ENCODE peak calls at places on chromosomes 1 and 21, in seven cellular contexts. U is thoracic aorta, B is right atrium auricular region, K is GM23338, S is kidney, N is body of pancreas, D is fibroblast of lung. O is an unnamed sample.

GRCh38 chr1:61076728-61077675 is 5.4 kb upstream of the NFIA start:
- DNase-seq in U (no peak), B (peak), K (peak), S (peak), N (peak), D (peak), O (peak)

GRCh38 chr21:31509108-31510017 is 150.1 kb upstream of the SOD1 start:
- DNase-seq in U (no peak), B (no peak), K (peak), S (no peak), N (no peak), D (no peak), O (no peak)

GRCh38 chr1:153306303-153307220 is 6.2 kb downstream of the PGLYRP3 start:
- DNase-seq in U (no peak), B (no peak), K (peak), S (no peak), N (no peak), D (no peak), O (no peak)

GRCh38 chr1:227469708-227470107 is 93.6 kb upstream of the ZNF678 start:
- DNase-seq in U (no peak), B (no peak), K (no peak), S (no peak), N (no peak), D (no peak), O (no peak)

GRCh38 chr1:41330588-41331545 is 30.4 kb upstream of the FOXO6 start:
- DNase-seq in U (no peak), B (no peak), K (peak), S (no peak), N (no peak), D (no peak), O (no peak)

GRCh38 chr21:35674895-35675470 is 385.3 kb downstream of the SETD4 start:
- DNase-seq in U (no peak), B (no peak), K (peak), S (no peak), N (peak), D (no peak), O (no peak)

GRCh38 chr1:243246916-243247315 is 8.2 kb downstream of the CEP170 start:
- DNase-seq in U (no peak), B (no peak), K (no peak), S (no peak), N (no peak), D (peak), O (no peak)

GRCh38 chr1:239854956-239855355 is 236.7 kb upstream of the FMN2 start:
- DNase-seq in U (no peak), B (no peak), K (no peak), S (no peak), N (no peak), D (no peak), O (no peak)

GRCh38 chr1:230696722-230697432 is 17.0 kb downstream of the AGT start:
- DNase-seq in U (no peak), B (no peak), K (no peak), S (no peak), N (no peak), D (peak), O (no peak)

GRCh38 chr1:44545961-44546360 is 128.3 kb downstream of the TMEM53 start:
- DNase-seq in U (no peak), B (no peak), K (no peak), S (no peak), N (no peak), D (no peak), O (no peak)

GRCh38 chr21:40511976-40512375 is 335.0 kb downstream of the DSCAM start:
- DNase-seq in U (no peak), B (no peak), K (no peak), S (no peak), N (no peak), D (no peak), O (no peak)

GRCh38 chr21:33123396-33124120 is 53.6 kb downstream of the OLIG1 start:
- DNase-seq in U (no peak), B (no peak), K (no peak), S (no peak), N (no peak), D (no peak), O (no peak)

GRCh38 chr21:37974081-37974480 is 57.8 kb upstream of the KCNJ6 start:
- DNase-seq in U (no peak), B (no peak), K (no peak), S (no peak), N (no peak), D (no peak), O (no peak)

GRCh38 chr1:79594121-79594698 is 587.7 kb upstream of the ADGRL4 start:
- DNase-seq in U (no peak), B (no peak), K (no peak), S (no peak), N (no peak), D (no peak), O (no peak)

GRCh38 chr1:150562384-150563339 is 13.5 kb downstream of the ADAMTSL4 start:
- DNase-seq in U (no peak), B (no peak), K (peak), S (no peak), N (no peak), D (no peak), O (no peak)

GRCh38 chr1:2640626-2641025 is 7.8 kb upstream of the MMEL1 start:
- DNase-seq in U (no peak), B (no peak), K (no peak), S (no peak), N (no peak), D (no peak), O (no peak)

GRCh38 chr1:24896176-24896575 is 33.9 kb downstream of the RUNX3 start:
- DNase-seq in U (no peak), B (no peak), K (no peak), S (no peak), N (no peak), D (no peak), O (no peak)

GRCh38 chr21:22575165-22575584 is 1577.0 kb downstream of the NCAM2 start:
- DNase-seq in U (no peak), B (no peak), K (peak), S (no peak), N (no peak), D (no peak), O (no peak)

GRCh38 chr1:165068716-165069115 is 287.8 kb downstream of the LMX1A start:
- DNase-seq in U (no peak), B (no peak), K (no peak), S (no peak), N (no peak), D (peak), O (peak)

GRCh38 chr1:108130812-108131211 is 69.3 kb downstream of the SLC25A24 start:
- DNase-seq in U (no peak), B (no peak), K (peak), S (no peak), N (no peak), D (no peak), O (no peak)

GRCh38 chr1:101002551-101002950 is 23.0 kb downstream of the DPH5 start:
- DNase-seq in U (no peak), B (no peak), K (peak), S (no peak), N (no peak), D (no peak), O (no peak)

GRCh38 chr1:236888903-236889302 is 93.8 kb downstream of the MTR start:
- DNase-seq in U (no peak), B (no peak), K (no peak), S (no peak), N (peak), D (no peak), O (no peak)

GRCh38 chr1:182684128-182684828 is at the start of gene RGS8:
- DNase-seq in U (no peak), B (no peak), K (peak), S (no peak), N (no peak), D (no peak), O (no peak)

GRCh38 chr1:44609412-44609767 is 64.9 kb downstream of the TMEM53 start:
- DNase-seq in U (no peak), B (peak), K (peak), S (peak), N (peak), D (peak), O (no peak)

GRCh38 chr1:223129229-223129851 is 13.7 kb downstream of the TLR5 start:
- DNase-seq in U (no peak), B (peak), K (peak), S (peak), N (peak), D (peak), O (no peak)

GRCh38 chr1:51928896-51929295 is 50.4 kb upstream of the NRDC start:
- DNase-seq in U (no peak), B (no peak), K (no peak), S (no peak), N (no peak), D (no peak), O (no peak)

GRCh38 chr1:52551476-52552235 is 1.2 kb downstream of the TUT4 start:
- DNase-seq in U (no peak), B (no peak), K (peak), S (no peak), N (no peak), D (peak), O (peak)

GRCh38 chr21:15741510-15741909 is 11.7 kb downstream of the USP25 start:
- DNase-seq in U (no peak), B (no peak), K (no peak), S (no peak), N (no peak), D (peak), O (no peak)

GRCh38 chr1:171141336-171142051 is 43.6 kb upstream of the FMO2 start:
- DNase-seq in U (no peak), B (peak), K (peak), S (peak), N (peak), D (peak), O (no peak)

GRCh38 chr1:84719477-84720274 is 29.4 kb upstream of the SSX2IP start:
- DNase-seq in U (no peak), B (no peak), K (no peak), S (no peak), N (no peak), D (no peak), O (no peak)

GRCh38 chr1:200409203-200409760 is 554 bp downstream of the ZNF281 start:
- DNase-seq in U (no peak), B (no peak), K (peak), S (peak), N (peak), D (no peak), O (no peak)

GRCh38 chr1:176033879-176034278 is 173.2 kb downstream of the COP1 start:
- DNase-seq in U (no peak), B (no peak), K (no peak), S (no peak), N (no peak), D (peak), O (no peak)

GRCh38 chr21:45590246-45590725 is 48.0 kb upstream of the SLC19A1 start:
- DNase-seq in U (no peak), B (no peak), K (peak), S (peak), N (peak), D (peak), O (no peak)

GRCh38 chr1:177656598-177656997 is 313.3 kb downstream of the SEC16B start:
- DNase-seq in U (no peak), B (no peak), K (no peak), S (no peak), N (no peak), D (no peak), O (no peak)

GRCh38 chr21:33281101-33281652 is 15.0 kb downstream of the IL10RB start:
- DNase-seq in U (no peak), B (no peak), K (no peak), S (no peak), N (no peak), D (no peak), O (no peak)

GRCh38 chr1:181134543-181135461 is 46.3 kb downstream of the IER5 start:
- DNase-seq in U (no peak), B (no peak), K (no peak), S (peak), N (peak), D (peak), O (no peak)

DNA sequence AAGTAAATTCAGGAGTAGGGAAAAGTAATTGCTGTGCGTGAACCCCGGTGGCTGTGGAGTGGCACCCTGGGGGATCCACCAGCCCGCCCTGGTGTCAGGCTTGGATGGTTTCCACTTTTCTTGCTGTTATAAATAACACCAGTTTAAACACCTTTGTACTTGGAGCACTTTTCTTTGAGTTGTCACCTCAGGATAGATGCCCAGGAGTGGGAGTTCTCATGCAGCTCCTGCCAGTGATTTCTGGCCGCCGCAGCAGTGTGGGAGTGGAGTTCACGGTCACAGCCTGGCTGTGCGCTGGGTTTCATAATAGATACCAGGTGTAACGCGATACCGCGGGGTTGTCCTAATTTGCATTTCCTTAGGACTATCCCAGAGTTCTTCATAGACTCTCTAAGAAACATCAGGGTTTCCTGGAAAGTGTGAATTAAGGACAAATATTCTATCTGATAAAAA is 12.8 kb upstream of the TMEM200B start:
- DNase-seq in U (no peak), B (no peak), K (peak), S (no peak), N (peak), D (no peak), O (no peak)
- H3K27ac ChIP-seq in U (no peak), B (no peak), K (no peak), S (no peak), N (no peak), D (no peak), O (no peak)

DNA sequence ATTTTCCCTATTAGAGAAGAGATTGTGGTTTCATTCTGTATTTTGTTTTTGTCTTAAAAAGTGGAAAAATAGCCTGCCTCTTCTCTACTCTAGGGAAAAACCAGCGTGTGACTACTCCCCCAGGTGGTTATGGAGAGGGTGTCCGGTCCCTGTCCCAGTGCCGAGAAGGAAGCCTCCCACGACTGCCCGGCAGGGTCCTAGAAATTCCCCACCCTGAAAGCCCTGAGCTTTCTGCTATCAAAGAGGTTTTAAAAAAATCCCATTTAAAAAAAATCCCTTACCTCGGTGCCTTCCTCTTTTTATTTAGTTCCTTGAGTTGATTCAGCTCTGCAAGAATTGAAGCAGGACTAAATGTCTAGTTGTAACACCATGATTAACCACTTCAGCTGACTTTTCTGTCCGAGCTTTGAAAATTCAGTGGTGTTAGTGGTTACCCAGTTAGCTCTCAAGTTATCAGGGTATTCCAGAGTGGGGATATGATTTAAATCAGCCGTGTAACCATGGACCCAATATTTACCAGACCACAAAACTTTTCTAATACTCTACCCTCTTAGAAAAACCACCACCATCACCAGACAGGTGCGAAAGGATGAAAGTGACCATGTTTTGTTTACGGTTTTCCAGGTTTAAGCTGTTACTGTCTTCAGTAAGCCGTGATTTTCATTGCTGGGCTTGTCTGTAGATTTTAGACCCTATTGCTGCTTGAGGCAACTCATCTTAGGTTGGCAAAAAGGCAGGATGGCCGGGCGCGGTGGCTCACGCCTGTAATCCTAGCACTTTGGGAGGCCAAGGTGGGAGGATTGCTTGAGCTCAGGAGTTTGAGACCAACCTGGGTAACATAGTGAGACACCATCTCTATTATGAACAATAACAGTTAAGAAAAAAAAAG is 34.9 kb upstream of the TDRD10 start:
- DNase-seq in U (no peak), B (no peak), K (peak), S (no peak), N (no peak), D (no peak), O (no peak)
- H3K27ac ChIP-seq in U (no peak), B (no peak), K (no peak), S (no peak), N (no peak), D (no peak), O (no peak)

GRCh38 chr1:232291258-232291657 is 338.7 kb downstream of the SIPA1L2 start:
- DNase-seq in U (no peak), B (peak), K (no peak), S (no peak), N (no peak), D (peak), O (no peak)
- H3K27ac ChIP-seq in U (no peak), B (no peak), K (no peak), S (no peak), N (no peak), D (no peak), O (no peak)

GRCh38 chr1:27993241-27993640 is 33.5 kb downstream of the XKR8 start:
- DNase-seq in U (no peak), B (no peak), K (no peak), S (no peak), N (no peak), D (no peak), O (no peak)

GRCh38 chr1:27994060-27994459 is 34.3 kb downstream of the XKR8 start:
- DNase-seq in U (no peak), B (no peak), K (no peak), S (no peak), N (no peak), D (no peak), O (no peak)

GRCh38 chr1:27992271-27992670 is 32.5 kb downstream of the XKR8 start:
- DNase-seq in U (no peak), B (no peak), K (no peak), S (no peak), N (no peak), D (no peak), O (no peak)

DNA sequence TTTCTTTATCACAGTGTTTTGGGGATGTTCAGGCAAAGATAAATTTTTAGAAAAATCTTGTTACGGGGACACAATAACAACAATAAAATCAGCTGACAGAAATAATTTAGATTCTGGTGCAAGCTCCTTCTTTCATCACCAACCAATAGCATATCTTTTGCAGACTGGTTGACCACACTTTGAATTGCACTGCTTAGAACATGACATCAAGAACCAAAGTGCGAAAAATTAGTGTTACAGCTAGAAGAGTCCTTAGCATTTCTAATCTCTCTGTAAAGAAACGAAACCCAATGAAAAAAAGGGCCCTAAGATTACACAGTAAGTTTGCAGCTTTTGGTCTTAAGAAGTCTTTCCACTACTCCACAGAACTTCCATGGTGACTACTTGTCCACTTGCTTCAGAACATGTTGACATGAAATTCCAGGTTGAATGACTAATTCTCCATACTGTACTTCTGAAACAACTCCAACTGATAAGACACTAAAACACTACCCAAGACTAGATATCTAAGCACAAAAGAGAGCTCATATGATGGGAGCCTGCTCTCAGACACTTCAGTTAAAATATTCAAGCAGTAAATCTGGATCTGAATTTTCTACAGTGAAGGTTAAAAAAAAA is 31.3 kb downstream of the XKR8 start:
- DNase-seq in U (no peak), B (no peak), K (no peak), S (no peak), N (no peak), D (no peak), O (no peak)
- H3K27ac ChIP-seq in U (no peak), B (no peak), K (no peak), S (no peak), N (no peak), D (no peak), O (no peak)

DNA sequence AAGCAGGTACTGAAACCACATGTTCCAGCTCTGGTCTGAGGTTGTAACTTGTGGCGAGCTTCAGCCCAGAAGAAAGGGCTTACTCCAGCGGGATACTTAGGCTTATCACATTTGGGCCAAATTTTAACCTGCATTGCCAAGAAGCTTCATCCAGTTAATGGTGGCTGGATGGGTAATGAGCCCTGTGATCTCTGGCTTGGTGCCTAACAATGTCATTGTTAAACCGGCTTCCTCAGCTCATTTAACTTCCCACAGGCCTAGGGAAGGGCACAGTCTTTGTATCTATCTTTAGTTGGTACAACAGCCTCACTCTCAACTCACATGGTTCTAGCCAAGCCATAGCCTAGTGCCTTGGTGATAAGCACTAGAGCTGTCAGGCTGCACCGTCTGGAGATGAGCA is 43.6 kb upstream of the CCDC190 start:
- DNase-seq in U (no peak), B (no peak), K (no peak), S (no peak), N (no peak), D (no peak), O (no peak)
- H3K27ac ChIP-seq in U (no peak), B (peak), K (no peak), S (no peak), N (no peak), D (no peak), O (no peak)

GRCh38 chr1:32239790-32240139 is 7.3 kb upstream of the FAM167B start:
- DNase-seq in U (no peak), B (no peak), K (no peak), S (peak), N (peak), D (no peak), O (no peak)
- H3K27ac ChIP-seq in U (peak), B (peak), K (peak), S (peak), N (peak), D (peak), O (peak)

GRCh38 chr1:159594581-159594980 is 7.0 kb downstream of the APCS start:
- DNase-seq in U (no peak), B (no peak), K (no peak), S (no peak), N (no peak), D (no peak), O (no peak)

GRCh38 chr1:159587461-159587951 is at the start of gene APCS:
- DNase-seq in U (no peak), B (no peak), K (peak), S (no peak), N (peak), D (no peak), O (no peak)

GRCh38 chr1:159595006-159595405 is 7.4 kb downstream of the APCS start:
- DNase-seq in U (no peak), B (no peak), K (no peak), S (no peak), N (no peak), D (no peak), O (no peak)

GRCh38 chr1:159591981-159592380 is 4.4 kb downstream of the APCS start:
- DNase-seq in U (no peak), B (no peak), K (no peak), S (no peak), N (no peak), D (no peak), O (no peak)
- H3K27ac ChIP-seq in U (no peak), B (no peak), K (no peak), S (no peak), N (no peak), D (no peak), O (no peak)

O was measured in substantia nigra.